ENCODE peak calls at places on chromosomes 1 and 21, in five cellular contexts. X, O, V, T and S are unnamed samples.

GRCh38 chr1:30691480-30691879 is 31.9 kb downstream of the MATN1 start:
- DNase-seq in T (no peak), X (no peak), V (no peak), O (no peak), S (no peak)

GRCh38 chr1:184691719-184692324 is 62.8 kb downstream of the EDEM3 start:
- DNase-seq in V (peak; percentile 74), X (no peak), T (no peak), O (peak; percentile 36), S (no peak)

GRCh38 chr21:34688145-34688544 is 19.4 kb downstream of the CLIC6 start:
- DNase-seq in V (peak; percentile 84), X (no peak), T (no peak), O (peak; percentile 70), S (no peak)

GRCh38 chr1:39671433-39671792 is 494 bp downstream of the NT5C1A start:
- DNase-seq in X (peak; percentile 87), O (peak; percentile 85), V (peak; percentile 63), T (peak; percentile 95), S (no peak)

GRCh38 chr1:213154056-213154677 is 103.1 kb downstream of the RPS6KC1 start:
- DNase-seq in T (no peak), O (no peak), X (peak; percentile 28), V (no peak), S (no peak)

GRCh38 chr1:25544819-25545218 is 1.4 kb downstream of the LDLRAP1 start:
- DNase-seq in V (no peak), X (no peak), O (peak; percentile 60), T (no peak), S (peak; percentile 84)

GRCh38 chr1:230749150-230749549 is 2.0 kb downstream of the CAPN9 start:
- DNase-seq in O (no peak), V (no peak), T (no peak), X (no peak), S (no peak)

GRCh38 chr1:157334041-157334440 is 195.8 kb upstream of the ETV3 start:
- DNase-seq in X (no peak), O (no peak), V (no peak), T (no peak), S (no peak)

GRCh38 chr1:94621392-94621791 is 79.8 kb upstream of the F3 start:
- DNase-seq in V (no peak), T (no peak), O (peak; percentile 22), X (peak; percentile 69), S (no peak)

GRCh38 chr1:230794871-230795645 is 47.9 kb downstream of the CAPN9 start:
- DNase-seq in X (no peak), O (no peak), T (no peak), V (no peak), S (no peak)

GRCh38 chr1:4665456-4665855 is 11.0 kb downstream of the AJAP1 start:
- DNase-seq in T (no peak), O (no peak), V (no peak), X (no peak), S (no peak)
- H3K27ac ChIP-seq in T (no peak overlapping the region), O (no peak overlapping the region), V (no peak overlapping the region), X (no peak overlapping the region), S (no peak overlapping the region)

GRCh38 chr1:246040200-246040890 is 466.7 kb downstream of the SMYD3 start:
- DNase-seq in V (no peak), O (no peak), X (no peak), T (no peak), S (no peak)

GRCh38 chr1:246035060-246035531 is 472.0 kb downstream of the SMYD3 start:
- DNase-seq in O (peak; percentile 53), T (no peak), V (no peak), X (no peak), S (no peak)

GRCh38 chr1:246039585-246039984 is 467.5 kb downstream of the SMYD3 start:
- DNase-seq in T (no peak), X (no peak), O (no peak), V (no peak), S (no peak)

GRCh38 chr1:246036175-246036574 is 470.9 kb downstream of the SMYD3 start:
- DNase-seq in X (no peak), V (no peak), T (no peak), O (no peak), S (no peak)

GRCh38 chr1:246037832-246038231 is 469.2 kb downstream of the SMYD3 start:
- DNase-seq in T (no peak), O (no peak), X (no peak), V (no peak), S (no peak)
- H3K4me1 ChIP-seq in T (no peaks in the 10 kb centered on the region), O (no peaks in the 10 kb centered on the region), X (peaks cover 3% of the 10 kb centered on the region), V (peaks cover 6% of the 10 kb centered on the region), S (no peaks in the 10 kb centered on the region)

GRCh38 chr1:150259217-150259616 is 1.6 kb downstream of the CA14 start:
- DNase-seq in X (no peak), O (no peak), T (no peak), V (no peak), S (no peak)
- TF ChIP-seq CTCF in X (no peak), O (no peak), T (no peak), V (no peak), S (no peak)

DNA sequence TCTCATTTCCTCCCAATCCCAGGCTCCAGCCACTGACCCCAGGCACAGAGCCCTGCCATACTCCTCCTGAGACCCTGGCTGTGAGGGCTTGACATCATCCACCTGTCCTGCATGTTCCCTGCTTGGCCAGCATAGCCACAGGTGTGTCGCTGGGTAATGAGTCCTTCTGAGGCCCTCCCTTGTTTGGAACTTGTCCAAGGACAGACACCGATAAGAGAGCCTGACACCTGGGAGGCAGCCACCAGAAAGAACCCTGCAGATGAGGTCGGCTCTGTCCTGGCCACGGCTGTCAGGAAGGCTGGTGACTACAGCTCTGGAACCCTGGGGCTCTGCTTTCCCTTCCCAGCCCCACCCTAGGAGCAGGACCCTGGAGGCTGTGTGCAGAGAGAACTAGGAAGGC is 34.6 kb downstream of the TMEM63A start:
- DNase-seq in X (peak; percentile 86), V (no peak), T (no peak), O (no peak), S (no peak)
- H3K27ac ChIP-seq in X (peak overlapping the region; percentile 44), V (no peak overlapping the region), T (no peak overlapping the region), O (no peak overlapping the region), S (no peak overlapping the region)